ENCODE peak calls at places on chromosomes 12 and 14, in five cellular contexts. D, Y, N, I and L are unnamed samples.

GRCh38 chr12:121404734-121405133 is 4.8 kb downstream of the RNF34 start:
- DNase-seq in N (no peak), D (no peak), Y (no peak), I (peak; percentile 48), L (no peak)

GRCh38 chr12:70068743-70069142 is 174.5 kb upstream of the CNOT2 start:
- DNase-seq in D (no peak), Y (no peak), N (no peak), I (no peak), L (no peak)

GRCh38 chr14:86501611-86502010 is 971.7 kb downstream of the FLRT2 start:
- DNase-seq in D (no peak), Y (no peak), N (no peak), I (peak; percentile 12), L (no peak)

GRCh38 chr14:60331201-60332045 is 82.4 kb downstream of the PPM1A start:
- DNase-seq in D (peak; percentile 37), N (no peak), I (peak; percentile 96), Y (peak; percentile 76), L (no peak)

GRCh38 chr12:69366796-69367195 is 7.3 kb downstream of the YEATS4 start:
- DNase-seq in Y (no peak), D (no peak), N (no peak), I (no peak), L (no peak)

GRCh38 chr14:35399083-35399807 is 5.3 kb downstream of the NFKBIA start:
- DNase-seq in N (no peak), I (no peak), Y (no peak), D (no peak), L (no peak)

GRCh38 chr12:52213541-52214420 is 19.3 kb upstream of the KRT7 start:
- DNase-seq in Y (peak; percentile 91), I (peak; percentile 49), D (peak; percentile 78), N (peak; percentile 61), L (no peak)

GRCh38 chr14:55721353-55721752 is 141.3 kb downstream of the KTN1 start:
- DNase-seq in Y (no peak), D (peak; percentile 88), I (no peak), N (no peak), L (peak; percentile 93)

GRCh38 chr12:110284597-110284996 is 3.5 kb downstream of the ATP2A2 start:
- DNase-seq in N (no peak), Y (no peak), I (no peak), D (no peak), L (no peak)

GRCh38 chr12:211142-211465 is 2.9 kb downstream of the SLC6A12 start:
- DNase-seq in Y (no peak), I (no peak), D (no peak), N (no peak), L (no peak)

GRCh38 chr14:90601521-90601920 is 204.7 kb downstream of the CALM1 start:
- DNase-seq in N (no peak), Y (no peak), D (no peak), I (no peak), L (no peak)

GRCh38 chr14:77100961-77101360 is 2.9 kb downstream of the CIPC start:
- DNase-seq in I (peak; percentile 69), N (no peak), D (peak; percentile 27), Y (no peak), L (no peak)

GRCh38 chr14:44616204-44616603 is 109.1 kb upstream of the FSCB start:
- DNase-seq in D (no peak), N (no peak), Y (no peak), I (no peak), L (no peak)

GRCh38 chr12:68081561-68081960 is 78.0 kb downstream of the IFNG start:
- DNase-seq in D (no peak), N (no peak), I (no peak), Y (no peak), L (no peak)

GRCh38 chr14:105201928-105202513 is 20.9 kb upstream of the NUDT14 start:
- DNase-seq in I (no peak), N (no peak), Y (no peak), D (no peak), L (no peak)

GRCh38 chr14:75430106-75430505 is 2.3 kb downstream of the JDP2 start:
- DNase-seq in Y (no peak), N (no peak), D (peak; percentile 59), I (no peak), L (no peak)

GRCh38 chr12:51389302-51389999 is 1.8 kb downstream of the GALNT6 start:
- DNase-seq in D (peak; percentile 93), Y (no peak), I (no peak), N (peak; percentile 79), L (no peak)

GRCh38 chr12:52182898-52183543 is 8.8 kb downstream of the KRT80 start:
- DNase-seq in N (no peak), Y (no peak), I (no peak), D (peak; percentile 59), L (no peak)

GRCh38 chr14:67108230-67108629 is 81.0 kb upstream of the GARIN2 start:
- DNase-seq in D (no peak), Y (no peak), N (no peak), I (no peak), L (no peak)

GRCh38 chr12:96448287-96448686 is 41.1 kb upstream of the CFAP54 start:
- DNase-seq in Y (no peak), N (peak; percentile 64), I (no peak), D (peak; percentile 96), L (no peak)

GRCh38 chr14:64303471-64303917 is 9.3 kb upstream of the ESR2 start:
- DNase-seq in Y (no peak), N (no peak), I (peak; percentile 72), D (peak; percentile 68), L (no peak)

GRCh38 chr12:124884587-124885438 is 21.1 kb upstream of the SCARB1 start:
- DNase-seq in N (no peak), I (peak; percentile 99), Y (peak; percentile 79), D (no peak), L (no peak)

GRCh38 chr14:53306267-53306721 is 153.2 kb upstream of the DDHD1 start:
- DNase-seq in I (peak; percentile 40), N (peak; percentile 42), D (peak; percentile 69), Y (peak; percentile 33), L (no peak)

GRCh38 chr14:91311284-91311662 is 66.8 kb upstream of the GPR68 start:
- DNase-seq in N (no peak), I (peak; percentile 36), D (no peak), Y (peak; percentile 50), L (no peak)

GRCh38 chr12:6096527-6096926 is 27.9 kb downstream of the VWF start:
- DNase-seq in I (no peak), Y (no peak), N (no peak), D (no peak), L (no peak)

GRCh38 chr14:60196291-60196690 is 31.1 kb upstream of the DHRS7 start:
- DNase-seq in D (no peak), Y (no peak), N (no peak), I (no peak), L (no peak)

GRCh38 chr12:95408201-95408600 is 65.8 kb upstream of the METAP2 start:
- DNase-seq in N (no peak), Y (no peak), I (no peak), D (no peak), L (no peak)

GRCh38 chr12:95415451-95415850 is 58.5 kb upstream of the METAP2 start:
- DNase-seq in D (no peak), Y (no peak), N (no peak), I (no peak), L (no peak)

GRCh38 chr12:95413576-95413975 is 60.4 kb upstream of the METAP2 start:
- DNase-seq in N (no peak), I (no peak), D (peak; percentile 27), Y (no peak), L (no peak)

GRCh38 chr12:95412826-95413311 is 61.1 kb upstream of the METAP2 start:
- DNase-seq in N (peak; percentile 84), D (peak; percentile 98), I (no peak), Y (no peak), L (peak; percentile 97)

GRCh38 chr12:95411466-95411865 is 62.5 kb upstream of the METAP2 start:
- DNase-seq in N (no peak), Y (no peak), D (no peak), I (no peak), L (no peak)
- H3K4me3 ChIP-seq in N (no peak overlapping the region), Y (no peak overlapping the region), D (no peak overlapping the region), I (no peak overlapping the region), L (no peak overlapping the region)

GRCh38 chr14:69636718-69637480 is 25.5 kb downstream of the SUSD6 start:
- DNase-seq in D (no peak), I (no peak), Y (no peak), N (no peak), L (no peak)
- H3K4me3 ChIP-seq in D (no peak overlapping the region), I (peak overlapping the region; percentile 48), Y (no peak overlapping the region), N (no peak overlapping the region), L (no peak overlapping the region)

GRCh38 chr12:13197526-13198141 is 1.1 kb downstream of the EMP1 start:
- DNase-seq in D (peak; percentile 36), Y (no peak), N (no peak), I (no peak), L (no peak)
- H3K4me3 ChIP-seq in D (peak overlapping the region; percentile 73), Y (no peak overlapping the region), N (peak overlapping the region; percentile 92), I (no peak overlapping the region), L (peak overlapping the region; percentile 65)

GRCh38 chr14:78921856-78922255 is 751.7 kb downstream of the NRXN3 start:
- DNase-seq in Y (no peak), I (no peak), N (peak; percentile 49), D (peak; percentile 88), L (peak; percentile 49)

GRCh38 chr14:78917462-78917861 is 747.3 kb downstream of the NRXN3 start:
- DNase-seq in Y (no peak), I (no peak), D (no peak), N (no peak), L (no peak)
- H3K4me3 ChIP-seq in Y (no peak overlapping the region), I (no peak overlapping the region), D (no peak overlapping the region), N (no peak overlapping the region), L (no peak overlapping the region)

DNA sequence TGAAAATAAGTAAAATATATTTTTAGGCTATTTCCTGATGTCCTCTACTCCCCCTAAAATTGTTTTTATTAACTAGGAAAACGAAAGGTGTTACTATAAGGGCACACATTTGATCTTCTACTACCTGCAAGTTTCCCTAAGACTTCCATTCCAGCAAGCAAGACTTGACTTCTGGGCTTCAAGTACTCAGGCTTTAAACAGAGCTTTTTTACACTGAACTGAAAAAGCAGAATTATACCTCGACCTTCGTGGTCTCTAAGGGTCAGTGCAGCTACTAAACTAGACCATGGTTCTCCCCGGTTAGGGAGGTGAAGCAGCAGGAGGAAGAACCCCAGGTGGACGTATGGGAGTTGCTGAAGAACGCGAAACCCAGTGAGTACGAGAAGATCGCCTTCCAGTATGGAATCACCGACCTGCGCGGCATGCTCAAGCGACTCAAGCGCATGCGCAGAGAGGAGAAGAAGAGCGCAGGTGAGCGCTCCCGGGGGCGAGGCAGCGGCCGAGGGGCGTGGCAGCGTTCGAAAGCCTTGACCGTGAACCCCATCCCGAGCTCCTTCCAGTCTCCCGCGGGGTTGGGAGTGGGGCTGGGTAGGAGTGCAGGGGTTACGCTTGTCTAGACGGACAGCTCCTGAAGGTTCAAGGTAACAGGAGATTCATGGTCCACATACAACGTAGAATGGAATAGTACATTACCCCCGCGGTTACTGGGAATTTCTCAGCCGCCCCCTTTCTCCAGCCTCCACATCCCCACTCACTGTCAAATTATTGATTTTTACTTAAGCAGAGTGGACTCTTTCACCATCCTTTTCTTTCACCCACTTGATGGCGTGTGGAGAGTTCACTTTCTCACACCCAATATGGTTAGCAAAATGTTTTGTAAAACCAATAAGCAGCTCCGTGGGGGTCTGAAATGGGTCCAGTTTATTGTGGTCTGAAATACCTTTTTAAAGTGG is 47.6 kb downstream of the MYBPC1 start:
- DNase-seq in I (no peak), Y (peak; percentile 58), D (no peak), N (no peak), L (no peak)
- H3K4me3 ChIP-seq in I (no peak overlapping the region), Y (no peak overlapping the region), D (no peak overlapping the region), N (no peak overlapping the region), L (peak overlapping the region; percentile 14)